ENCODE peak calls at places on chromosome 13, in six cellular contexts. One of them, this sample, is unnamed.

GRCh38 chr13:43757266-43757665 is 29.5 kb downstream of the ENOX1 start:
- DNase-seq in heart right ventricle: no peak
- DNase-seq in upper lobe of left lung: no peak
- DNase-seq in tibial nerve: no peak
- DNase-seq in neural crest cell: no peak
- DNase-seq in astrocyte of the spinal cord: no peak
- DNase-seq in this sample: no peak

GRCh38 chr13:66106246-66106645 is 1123.9 kb downstream of the PCDH9 start:
- DNase-seq in heart right ventricle: no peak
- DNase-seq in upper lobe of left lung: no peak
- DNase-seq in tibial nerve: no peak
- DNase-seq in neural crest cell: no peak
- DNase-seq in astrocyte of the spinal cord: no peak
- DNase-seq in this sample: no peak

GRCh38 chr13:102769679-102770078 is 3.9 kb downstream of the TEX30 start:
- DNase-seq in heart right ventricle: no peak
- DNase-seq in upper lobe of left lung: no peak
- DNase-seq in tibial nerve: no peak
- DNase-seq in neural crest cell: no peak
- DNase-seq in astrocyte of the spinal cord: no peak
- DNase-seq in this sample: no peak

GRCh38 chr13:47159853-47160550 is 263.1 kb upstream of the HTR2A start:
- DNase-seq in heart right ventricle: no peak
- DNase-seq in upper lobe of left lung: peak; percentile 43
- DNase-seq in tibial nerve: no peak
- DNase-seq in neural crest cell: no peak
- DNase-seq in astrocyte of the spinal cord: no peak
- DNase-seq in this sample: no peak

GRCh38 chr13:57673197-57673596 is 41.7 kb downstream of the PCDH17 start:
- DNase-seq in heart right ventricle: no peak
- DNase-seq in upper lobe of left lung: no peak
- DNase-seq in tibial nerve: no peak
- DNase-seq in neural crest cell: no peak
- DNase-seq in astrocyte of the spinal cord: no peak
- DNase-seq in this sample: no peak

GRCh38 chr13:94999871-95000270 is 287.5 kb upstream of the SOX21 start:
- DNase-seq in heart right ventricle: no peak
- DNase-seq in upper lobe of left lung: no peak
- DNase-seq in tibial nerve: no peak
- DNase-seq in neural crest cell: no peak
- DNase-seq in astrocyte of the spinal cord: no peak
- DNase-seq in this sample: no peak

GRCh38 chr13:26721251-26721939 is 39.2 kb downstream of the GPR12 start:
- DNase-seq in heart right ventricle: no peak
- DNase-seq in upper lobe of left lung: no peak
- DNase-seq in tibial nerve: no peak
- DNase-seq in neural crest cell: no peak
- DNase-seq in astrocyte of the spinal cord: peak; percentile 10
- DNase-seq in this sample: no peak

GRCh38 chr13:76380436-76381065 is 505.7 kb downstream of the KCTD12 start:
- DNase-seq in heart right ventricle: no peak
- DNase-seq in upper lobe of left lung: no peak
- DNase-seq in tibial nerve: no peak
- DNase-seq in neural crest cell: no peak
- DNase-seq in astrocyte of the spinal cord: peak; percentile 77
- DNase-seq in this sample: no peak

GRCh38 chr13:25733061-25733491 is 318.7 kb downstream of the SHISA2 start:
- DNase-seq in heart right ventricle: no peak
- DNase-seq in upper lobe of left lung: no peak
- DNase-seq in tibial nerve: no peak
- DNase-seq in neural crest cell: no peak
- DNase-seq in astrocyte of the spinal cord: peak; percentile 89
- DNase-seq in this sample: no peak

GRCh38 chr13:50392977-50393376 is 377.7 kb downstream of the KCNRG start:
- DNase-seq in heart right ventricle: no peak
- DNase-seq in upper lobe of left lung: no peak
- DNase-seq in tibial nerve: no peak
- DNase-seq in neural crest cell: no peak
- DNase-seq in astrocyte of the spinal cord: no peak
- DNase-seq in this sample: no peak

GRCh38 chr13:50396001-50396400 is 380.8 kb downstream of the KCNRG start:
- DNase-seq in heart right ventricle: no peak
- DNase-seq in upper lobe of left lung: no peak
- DNase-seq in tibial nerve: no peak
- DNase-seq in neural crest cell: no peak
- DNase-seq in astrocyte of the spinal cord: no peak
- DNase-seq in this sample: no peak

GRCh38 chr13:50390503-50391248 is 375.4 kb downstream of the KCNRG start:
- DNase-seq in heart right ventricle: no peak
- DNase-seq in upper lobe of left lung: no peak
- DNase-seq in tibial nerve: no peak
- DNase-seq in neural crest cell: no peak
- DNase-seq in astrocyte of the spinal cord: no peak
- DNase-seq in this sample: no peak

GRCh38 chr13:50389726-50390125 is 374.5 kb downstream of the KCNRG start:
- DNase-seq in heart right ventricle: no peak
- DNase-seq in upper lobe of left lung: no peak
- DNase-seq in tibial nerve: no peak
- DNase-seq in neural crest cell: no peak
- DNase-seq in astrocyte of the spinal cord: no peak
- DNase-seq in this sample: no peak

GRCh38 chr13:50393641-50394040 is 378.4 kb downstream of the KCNRG start:
- DNase-seq in heart right ventricle: peak; percentile 17
- DNase-seq in upper lobe of left lung: no peak
- DNase-seq in tibial nerve: no peak
- DNase-seq in neural crest cell: peak; percentile 28
- DNase-seq in astrocyte of the spinal cord: peak; percentile 47
- DNase-seq in this sample: peak; percentile 50
- TF ChIP-seq CTCF in heart right ventricle: no peak
- TF ChIP-seq CTCF in upper lobe of left lung: no peak
- TF ChIP-seq CTCF in tibial nerve: no peak
- TF ChIP-seq CTCF in neural crest cell: no peak
- TF ChIP-seq CTCF in astrocyte of the spinal cord: no peak
- TF ChIP-seq CTCF in this sample: no peak

GRCh38 chr13:111893071-111893606 is 173.8 kb upstream of the SOX1 start:
- DNase-seq in heart right ventricle: no peak
- DNase-seq in upper lobe of left lung: peak; percentile 59
- DNase-seq in tibial nerve: no peak
- DNase-seq in neural crest cell: peak; percentile 64
- DNase-seq in astrocyte of the spinal cord: no peak
- DNase-seq in this sample: peak; percentile 77
- TF ChIP-seq CTCF in heart right ventricle: no peak
- TF ChIP-seq CTCF in upper lobe of left lung: no peak
- TF ChIP-seq CTCF in tibial nerve: no peak
- TF ChIP-seq CTCF in neural crest cell: no peak
- TF ChIP-seq CTCF in astrocyte of the spinal cord: no peak
- TF ChIP-seq CTCF in this sample: no peak

DNA sequence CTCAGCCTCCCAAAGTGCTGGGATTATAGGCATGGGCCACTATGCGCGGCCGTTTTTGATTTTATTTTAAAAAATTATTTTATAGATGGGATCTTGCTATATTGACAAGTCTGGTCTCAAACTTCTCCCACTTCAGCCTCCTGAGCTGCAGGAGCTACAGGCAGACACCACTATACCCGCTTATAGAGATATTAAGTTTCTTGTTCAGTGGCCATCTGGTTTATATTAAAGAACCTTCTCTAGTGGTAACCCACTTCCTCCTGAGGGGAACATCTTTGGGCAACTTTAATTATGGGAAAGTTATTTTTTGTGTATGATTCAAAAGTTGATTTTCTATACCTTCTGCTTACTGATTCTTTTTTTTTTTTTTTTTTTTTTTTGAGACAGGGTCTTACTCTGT is 172.7 kb downstream of the KLF5 start:
- DNase-seq in heart right ventricle: no peak
- DNase-seq in upper lobe of left lung: no peak
- DNase-seq in tibial nerve: no peak
- DNase-seq in neural crest cell: no peak
- DNase-seq in astrocyte of the spinal cord: no peak
- DNase-seq in this sample: no peak
- TF ChIP-seq CTCF in heart right ventricle: no peak
- TF ChIP-seq CTCF in upper lobe of left lung: no peak
- TF ChIP-seq CTCF in tibial nerve: no peak
- TF ChIP-seq CTCF in neural crest cell: no peak
- TF ChIP-seq CTCF in astrocyte of the spinal cord: no peak
- TF ChIP-seq CTCF in this sample: no peak

DNA sequence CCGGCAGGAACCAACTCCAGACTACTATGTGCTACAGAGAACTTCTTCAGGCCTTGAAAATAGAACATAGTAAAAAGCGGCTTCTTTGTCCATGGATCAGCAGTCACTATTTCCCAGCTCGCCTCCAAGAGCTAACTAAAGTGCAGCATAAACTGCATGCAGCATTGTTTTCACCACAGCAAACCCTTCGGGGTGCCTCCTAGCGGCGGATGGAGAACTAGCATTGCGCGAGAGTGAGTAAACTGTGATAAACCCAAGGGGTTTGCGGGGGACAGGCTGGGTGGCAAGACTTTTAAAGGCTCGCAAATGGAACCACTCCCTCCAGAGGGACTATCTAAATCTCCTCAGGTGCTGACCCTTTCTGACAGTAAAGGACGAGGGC is 21.6 kb upstream of the SGCG start:
- DNase-seq in heart right ventricle: peak; percentile 33
- DNase-seq in upper lobe of left lung: no peak
- DNase-seq in tibial nerve: no peak
- DNase-seq in neural crest cell: peak; percentile 69
- DNase-seq in astrocyte of the spinal cord: no peak
- DNase-seq in this sample: peak; percentile 74
- TF ChIP-seq CTCF in heart right ventricle: peak; percentile 55
- TF ChIP-seq CTCF in upper lobe of left lung: peak; percentile 27
- TF ChIP-seq CTCF in tibial nerve: peak; percentile 22
- TF ChIP-seq CTCF in neural crest cell: peak; percentile 87
- TF ChIP-seq CTCF in astrocyte of the spinal cord: peak; percentile 65
- TF ChIP-seq CTCF in this sample: peak; percentile 74

DNA sequence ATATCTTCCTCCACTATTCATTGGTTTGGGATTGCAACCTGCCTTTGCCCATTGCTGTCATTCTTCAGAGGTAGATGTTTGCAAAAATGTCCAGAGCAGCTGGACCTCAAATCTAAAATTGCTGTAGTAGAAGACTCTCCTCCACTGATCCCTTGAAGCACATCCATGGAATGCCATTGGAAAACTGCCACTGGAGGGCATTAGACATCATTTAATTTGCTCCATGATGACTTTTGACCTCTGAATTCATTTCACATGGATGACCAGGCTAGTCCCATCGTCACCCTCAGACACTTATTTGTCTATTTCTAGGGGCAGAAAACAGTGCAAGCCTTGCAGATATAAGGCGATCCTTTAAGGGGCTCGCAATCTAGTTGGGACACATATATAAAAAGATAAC is 33.9 kb upstream of the FLT1 start:
- DNase-seq in heart right ventricle: no peak
- DNase-seq in upper lobe of left lung: no peak
- DNase-seq in tibial nerve: no peak
- DNase-seq in neural crest cell: no peak
- DNase-seq in astrocyte of the spinal cord: no peak
- DNase-seq in this sample: no peak
- TF ChIP-seq CTCF in heart right ventricle: no peak
- TF ChIP-seq CTCF in upper lobe of left lung: no peak
- TF ChIP-seq CTCF in tibial nerve: no peak
- TF ChIP-seq CTCF in neural crest cell: no peak
- TF ChIP-seq CTCF in astrocyte of the spinal cord: no peak
- TF ChIP-seq CTCF in this sample: no peak

DNA sequence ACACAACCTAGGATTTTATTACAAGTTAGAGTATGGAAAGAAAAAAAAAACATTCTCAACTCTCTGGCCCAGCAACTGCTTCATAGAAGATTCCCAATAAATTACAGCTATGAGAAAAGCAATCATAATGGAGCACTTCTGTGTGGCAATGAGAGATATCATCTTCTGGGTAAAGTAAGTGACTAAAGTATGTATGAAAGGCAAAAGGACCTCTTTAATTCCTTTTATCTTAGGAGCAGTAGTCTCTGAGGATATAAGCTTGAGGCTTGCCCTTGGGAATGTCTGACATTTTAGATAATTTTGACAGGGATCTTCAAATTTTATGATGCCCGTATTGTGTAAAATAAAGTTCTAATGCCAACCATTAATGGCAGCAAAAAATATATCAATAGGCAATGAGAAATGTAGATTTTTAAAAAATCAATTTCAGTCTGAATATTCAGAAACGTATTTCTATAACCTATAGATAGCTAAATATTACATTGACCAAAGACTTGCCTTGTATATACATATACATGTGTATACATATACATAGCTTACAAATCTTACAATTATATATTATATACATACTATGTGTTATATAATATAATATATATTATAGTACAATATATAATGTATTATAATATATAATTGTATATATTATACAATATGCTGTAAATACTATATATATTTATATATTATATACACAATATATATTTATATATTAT is 823.9 kb upstream of the SLITRK1 start:
- DNase-seq in heart right ventricle: no peak
- DNase-seq in upper lobe of left lung: no peak
- DNase-seq in tibial nerve: no peak
- DNase-seq in neural crest cell: no peak
- DNase-seq in astrocyte of the spinal cord: no peak
- DNase-seq in this sample: no peak
- TF ChIP-seq CTCF in heart right ventricle: no peak
- TF ChIP-seq CTCF in upper lobe of left lung: no peak
- TF ChIP-seq CTCF in tibial nerve: no peak
- TF ChIP-seq CTCF in neural crest cell: no peak
- TF ChIP-seq CTCF in astrocyte of the spinal cord: no peak
- TF ChIP-seq CTCF in this sample: no peak

GRCh38 chr13:98405107-98405571 is 171.8 kb downstream of the STK24 start:
- DNase-seq in heart right ventricle: no peak
- DNase-seq in upper lobe of left lung: no peak
- DNase-seq in tibial nerve: no peak
- DNase-seq in neural crest cell: peak; percentile 19
- DNase-seq in astrocyte of the spinal cord: peak; percentile 12
- DNase-seq in this sample: peak; percentile 38
- TF ChIP-seq CTCF in heart right ventricle: no peak
- TF ChIP-seq CTCF in upper lobe of left lung: no peak
- TF ChIP-seq CTCF in tibial nerve: no peak
- TF ChIP-seq CTCF in neural crest cell: no peak
- TF ChIP-seq CTCF in astrocyte of the spinal cord: no peak
- TF ChIP-seq CTCF in this sample: no peak